ENCODE peak calls at places on chromosomes 12 and 14, in seven cellular contexts. F is mucosa of descending colon; G is right cardiac atrium; B is CD8-positive, alpha-beta memory T cell; W is heart right ventricle; P is HCT116; H is psoas muscle. A is an unnamed sample.

GRCh38 chr12:70426620-70427019 is 60.5 kb downstream of the KCNMB4 start:
- DNase-seq in B (no peak), P (no peak), W (no peak), F (no peak), G (no peak), H (no peak), A (no peak)

GRCh38 chr12:49618576-49618975 is 4.8 kb upstream of the PRPF40B start:
- DNase-seq in W (no peak), B (no peak), G (no peak), H (no peak), P (no peak), F (no peak), A (no peak)

GRCh38 chr12:91144053-91144452 is 32.8 kb upstream of the LUM start:
- DNase-seq in H (no peak), B (no peak), G (no peak), P (no peak), F (no peak), W (no peak), A (no peak)

GRCh38 chr14:75156901-75157300 is 19.5 kb downstream of the TMED10 start:
- DNase-seq in W (no peak), G (no peak), H (no peak), B (no peak), F (no peak), P (no peak), A (no peak)

GRCh38 chr12:123891516-123892179 is 81.0 kb downstream of the CCDC92 start:
- DNase-seq in H (peak; percentile 27), W (no peak), G (no peak), B (no peak), P (no peak), F (no peak), A (peak; percentile 49)

GRCh38 chr12:88865537-88865936 is 285.3 kb upstream of the KITLG start:
- DNase-seq in B (no peak), W (no peak), H (no peak), F (no peak), G (no peak), P (no peak), A (no peak)

GRCh38 chr14:76922599-76922998 is 96.4 kb downstream of the LRRC74A start:
- DNase-seq in W (no peak), P (no peak), B (no peak), G (no peak), H (no peak), F (no peak), A (no peak)

GRCh38 chr12:113152835-113153814 is 3.6 kb downstream of the CFAP73 start:
- DNase-seq in P (peak; percentile 54), W (peak; percentile 72), G (peak; percentile 74), F (peak; percentile 86), H (peak; percentile 75), B (peak; percentile 34), A (peak; percentile 85)

GRCh38 chr12:32034045-32034444 is 72.6 kb upstream of the BICD1 start:
- DNase-seq in H (no peak), G (no peak), F (no peak), P (no peak), B (no peak), W (no peak), A (no peak)

GRCh38 chr14:97120204-97121120 is 323.3 kb downstream of the VRK1 start:
- DNase-seq in W (no peak), G (no peak), B (no peak), H (no peak), P (no peak), F (no peak), A (no peak)

GRCh38 chr12:106030210-106031175 is 108.3 kb downstream of the NUAK1 start:
- DNase-seq in F (no peak), H (no peak), B (no peak), G (no peak), W (no peak), P (no peak), A (no peak)

GRCh38 chr14:50739186-50739585 is 71.1 kb upstream of the SAV1 start:
- DNase-seq in P (no peak), F (no peak), H (peak; percentile 65), B (no peak), W (no peak), G (no peak), A (no peak)

GRCh38 chr12:633731-634130 is 29.5 kb downstream of the NINJ2 start:
- DNase-seq in W (no peak), H (no peak), P (no peak), F (no peak), G (no peak), B (no peak), A (no peak)

GRCh38 chr12:26198742-26199141 is 3.4 kb downstream of the SSPN start:
- DNase-seq in G (peak; percentile 58), B (no peak), W (peak; percentile 23), H (peak; percentile 69), F (no peak), P (no peak), A (peak; percentile 67)

GRCh38 chr12:132319359-132319950 is 9.9 kb downstream of the GALNT9 start:
- DNase-seq in W (no peak), F (no peak), H (peak; percentile 38), G (no peak), B (no peak), P (no peak), A (peak; percentile 40)

GRCh38 chr12:128337456-128338160 is 70.6 kb downstream of the TMEM132C start:
- DNase-seq in P (no peak), H (no peak), B (no peak), W (no peak), G (no peak), F (no peak), A (no peak)

GRCh38 chr12:10098762-10099161 is at the start of gene CLEC1A:
- DNase-seq in F (no peak), H (no peak), P (no peak), B (no peak), W (peak; percentile 25), G (peak; percentile 43), A (peak; percentile 66)

GRCh38 chr14:25178255-25178654 is 128.3 kb upstream of the STXBP6 start:
- DNase-seq in P (no peak), W (no peak), H (no peak), F (no peak), B (no peak), G (no peak), A (no peak)

GRCh38 chr12:124369055-124369900 is 74.4 kb downstream of the RFLNA start:
- DNase-seq in W (peak; percentile 94), B (no peak), G (peak; percentile 95), F (peak; percentile 87), H (peak; percentile 99), P (no peak), A (peak; percentile 96)

GRCh38 chr14:23069413-23069806 is 12.1 kb upstream of the CDH24 start:
- DNase-seq in P (no peak), G (no peak), F (no peak), W (no peak), H (no peak), B (no peak), A (no peak)

GRCh38 chr14:30751646-30752416 is 122.5 kb upstream of the COCH start:
- DNase-seq in G (no peak), B (no peak), H (no peak), F (no peak), P (no peak), W (no peak), A (no peak)

GRCh38 chr12:24723759-24724158 is 225.1 kb downstream of the BCAT1 start:
- DNase-seq in F (no peak), W (no peak), G (no peak), B (no peak), H (no peak), P (no peak), A (no peak)

GRCh38 chr12:131365821-131366260 is 345.0 kb upstream of the SFSWAP start:
- DNase-seq in B (no peak), W (no peak), P (no peak), F (no peak), G (no peak), H (no peak), A (no peak)

GRCh38 chr14:63941023-63941422 is 88.2 kb downstream of the SYNE2 start:
- DNase-seq in G (no peak), H (no peak), F (no peak), W (no peak), B (no peak), P (no peak), A (no peak)

GRCh38 chr12:121436706-121437105 is 36.8 kb downstream of the RNF34 start:
- DNase-seq in B (no peak), G (no peak), P (no peak), F (no peak), H (no peak), W (no peak), A (no peak)

GRCh38 chr14:103107941-103108748 is 13.6 kb downstream of the EXOC3L4 start:
- DNase-seq in H (no peak), F (no peak), B (no peak), G (no peak), P (no peak), W (no peak), A (no peak)
- H3K4me1 ChIP-seq in H (peaks cover 48% of the 10 kb centered on the region), F (peaks cover 24% of the 10 kb centered on the region), B (peaks cover 5% of the 10 kb centered on the region), G (no peaks in the 10 kb centered on the region), P (peaks cover 57% of the 10 kb centered on the region), W (peaks cover 28% of the 10 kb centered on the region), A (no peaks in the 10 kb centered on the region)

DNA sequence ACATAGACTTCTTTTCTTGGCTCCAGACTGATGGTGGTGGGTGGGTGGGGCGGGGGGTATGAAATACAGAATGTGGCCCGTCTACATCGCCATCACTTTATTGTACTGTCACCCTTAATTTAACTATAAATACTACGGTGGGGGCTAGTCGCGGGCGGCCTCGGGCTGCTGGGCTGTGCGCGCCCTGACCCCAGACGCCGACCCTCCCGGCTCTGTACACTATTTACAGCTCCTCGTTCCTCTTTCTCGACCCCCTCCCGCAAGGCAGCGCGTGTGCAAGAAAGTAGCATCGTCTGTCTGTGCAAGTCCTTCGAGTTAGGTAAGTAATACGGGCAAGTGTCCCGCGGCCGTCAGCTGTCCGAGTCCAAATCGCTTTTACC is 1.8 kb downstream of the GSC start:
- DNase-seq in G (no peak), H (no peak), F (no peak), B (no peak), P (no peak), W (no peak), A (no peak)
- H3K4me3 ChIP-seq in G (peak overlapping the region; percentile 38), H (peak overlapping the region; percentile 66), F (no peak overlapping the region), B (no peak overlapping the region), P (no peak overlapping the region), W (no peak overlapping the region), A (no peak overlapping the region)

DNA sequence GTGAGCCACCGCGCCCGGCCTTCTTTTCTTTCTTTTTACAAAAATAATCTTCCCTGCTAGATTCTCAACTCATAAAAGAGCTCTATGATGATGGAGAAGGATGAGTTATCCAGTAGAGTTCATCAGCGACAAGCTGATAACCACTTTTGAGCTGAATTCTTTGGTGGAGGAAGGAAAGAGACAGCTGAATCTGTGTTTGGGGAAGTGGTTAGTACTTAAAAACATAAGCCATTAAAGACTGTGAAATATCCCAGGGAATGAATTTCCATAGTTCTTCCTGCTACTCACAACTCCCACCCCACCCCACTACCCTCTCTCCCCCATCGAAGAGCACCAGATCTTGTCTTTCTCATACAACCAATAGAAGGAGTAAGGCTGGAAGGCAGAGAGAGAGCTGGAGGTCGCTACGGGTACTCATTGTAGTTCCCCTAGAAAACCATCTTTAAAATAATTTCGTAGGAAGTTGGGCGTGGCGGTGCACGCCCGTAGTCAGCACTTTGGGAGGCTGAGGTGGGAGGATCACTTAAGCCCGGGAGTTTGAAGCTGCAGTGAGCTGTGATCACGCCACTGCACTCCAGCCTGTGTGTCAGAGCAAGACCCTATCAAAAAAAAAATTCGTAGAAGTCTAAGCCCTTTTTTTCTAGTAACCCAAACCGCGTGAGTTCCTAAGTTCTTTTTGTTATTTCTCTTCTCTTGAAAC is 640 bp upstream of the ESPL1 start:
- DNase-seq in H (peak; percentile 29), F (no peak), W (no peak), G (no peak), B (no peak), P (no peak), A (no peak)
- H3K4me1 ChIP-seq in H (no peaks in the 10 kb centered on the region), F (peaks cover 6% of the 10 kb centered on the region), W (peaks cover 5% of the 10 kb centered on the region), G (no peaks in the 10 kb centered on the region), B (peaks cover 13% of the 10 kb centered on the region), P (peaks cover 11% of the 10 kb centered on the region), A (no peaks in the 10 kb centered on the region)

GRCh38 chr14:91371011-91371989 is 46.3 kb downstream of the CCDC88C start:
- DNase-seq in F (no peak), W (no peak), H (peak; percentile 33), B (no peak), P (no peak), G (no peak), A (no peak)
- H3K4me3 ChIP-seq in F (no peak overlapping the region), W (no peak overlapping the region), H (no peak overlapping the region), B (peak overlapping the region; percentile 10), P (no peak overlapping the region), G (no peak overlapping the region), A (no peak overlapping the region)

A was measured in aorta.